ENCODE peak calls at places on chromosomes 13 and 19, in six cellular contexts. V, U, D, I, Y and G are unnamed samples.

GRCh38 chr19:10132848-10133350 is 13.2 kb upstream of the EIF3G start:
- DNase-seq in V (no peak), U (no peak), D (no peak), I (no peak), Y (no peak), G (no peak)

GRCh38 chr19:24054044-24054935 is 32.7 kb upstream of the ZNF254 start:
- DNase-seq in V (no peak), U (peak; percentile 32), D (no peak), I (no peak), Y (no peak), G (peak; percentile 92)

GRCh38 chr13:89832827-89833226 is 1514.7 kb upstream of the MIR17HG start:
- DNase-seq in V (no peak), U (no peak), D (no peak), I (no peak), Y (no peak), G (no peak)

GRCh38 chr13:66659291-66660012 is 570.7 kb downstream of the PCDH9 start:
- DNase-seq in V (no peak), U (no peak), D (no peak), I (no peak), Y (no peak), G (no peak)

GRCh38 chr13:42333613-42334328 is 61.8 kb downstream of the AKAP11 start:
- DNase-seq in V (no peak), U (no peak), D (no peak), I (no peak), Y (no peak), G (peak; percentile 20)

GRCh38 chr13:29832899-29833298 is 17.5 kb downstream of the UBL3 start:
- DNase-seq in V (no peak), U (no peak), D (no peak), I (no peak), Y (no peak), G (no peak)

GRCh38 chr19:19510432-19510831 is 4.9 kb downstream of the TSSK6 start:
- DNase-seq in V (no peak), U (no peak), D (no peak), I (no peak), Y (no peak), G (no peak)

GRCh38 chr13:87172166-87172825 is 498.9 kb upstream of the SLITRK5 start:
- DNase-seq in V (no peak), U (no peak), D (no peak), I (no peak), Y (no peak), G (no peak)

GRCh38 chr19:17075860-17076538 is 422 bp downstream of the MYO9B start:
- DNase-seq in V (peak; percentile 26), U (no peak), D (peak; percentile 67), I (no peak), Y (peak; percentile 73), G (no peak)

GRCh38 chr13:31638577-31638976 is 100.7 kb upstream of the RXFP2 start:
- DNase-seq in V (no peak), U (no peak), D (no peak), I (no peak), Y (no peak), G (no peak)

GRCh38 chr13:46962286-46962941 is 65.6 kb upstream of the HTR2A start:
- DNase-seq in V (no peak), U (no peak), D (no peak), I (no peak), Y (no peak), G (no peak)

GRCh38 chr13:30884543-30884942 is 21.5 kb upstream of the MEDAG start:
- DNase-seq in V (no peak), U (no peak), D (no peak), I (no peak), Y (no peak), G (no peak)

GRCh38 chr19:18153555-18154134 is 682 bp downstream of the PIK3R2 start:
- DNase-seq in V (peak; percentile 30), U (no peak), D (no peak), I (no peak), Y (peak; percentile 64), G (no peak)

GRCh38 chr19:31911577-31911976 is 433.8 kb upstream of the ZNF507 start:
- DNase-seq in V (no peak), U (no peak), D (no peak), I (no peak), Y (no peak), G (no peak)